ENCODE peak calls at places on chromosome 13, in five cellular contexts. One of them, this sample, is unnamed.

GRCh38 chr13:37476874-37477273 is 121.7 kb downstream of the POSTN start:
- DNase-seq in CD8-positive, alpha-beta memory T cell: no peak
- DNase-seq in Peyer's patch: no peak
- DNase-seq in colonic mucosa: no peak
- DNase-seq in AG10803: peak; percentile 49
- DNase-seq in this sample: no peak

GRCh38 chr13:99314640-99315176 is 7.5 kb upstream of the GPR183 start:
- DNase-seq in AG10803: no peak
- DNase-seq in CD8-positive, alpha-beta memory T cell: peak; percentile 76
- DNase-seq in Peyer's patch: no peak
- DNase-seq in colonic mucosa: no peak
- DNase-seq in this sample: no peak

GRCh38 chr13:52751196-52751595 is 11.6 kb upstream of the CNMD start:
- DNase-seq in Peyer's patch: no peak
- DNase-seq in CD8-positive, alpha-beta memory T cell: no peak
- DNase-seq in colonic mucosa: no peak
- DNase-seq in AG10803: no peak
- DNase-seq in this sample: no peak

GRCh38 chr13:23558675-23559536 is 11.3 kb upstream of the TNFRSF19 start:
- DNase-seq in CD8-positive, alpha-beta memory T cell: no peak
- DNase-seq in AG10803: peak; percentile 95
- DNase-seq in Peyer's patch: no peak
- DNase-seq in colonic mucosa: no peak
- DNase-seq in this sample: peak; percentile 38

GRCh38 chr13:81927347-81927746 is 1586.4 kb upstream of the SPRY2 start:
- DNase-seq in colonic mucosa: no peak
- DNase-seq in AG10803: no peak
- DNase-seq in Peyer's patch: no peak
- DNase-seq in CD8-positive, alpha-beta memory T cell: no peak
- DNase-seq in this sample: no peak

GRCh38 chr13:68509734-68510621 is 1279.8 kb upstream of the PCDH9 start:
- DNase-seq in Peyer's patch: no peak
- DNase-seq in CD8-positive, alpha-beta memory T cell: no peak
- DNase-seq in colonic mucosa: no peak
- DNase-seq in AG10803: no peak
- DNase-seq in this sample: no peak

GRCh38 chr13:59963383-59963782 is 200.3 kb downstream of the DIAPH3 start:
- DNase-seq in colonic mucosa: no peak
- DNase-seq in AG10803: no peak
- DNase-seq in Peyer's patch: no peak
- DNase-seq in CD8-positive, alpha-beta memory T cell: no peak
- DNase-seq in this sample: no peak

GRCh38 chr13:44311011-44311481 is 62.6 kb upstream of the SERP2 start:
- DNase-seq in Peyer's patch: no peak
- DNase-seq in colonic mucosa: no peak
- DNase-seq in AG10803: peak; percentile 7
- DNase-seq in CD8-positive, alpha-beta memory T cell: no peak
- DNase-seq in this sample: peak; percentile 70

GRCh38 chr13:113065406-113066141 is 40.0 kb upstream of the F7 start:
- DNase-seq in AG10803: no peak
- DNase-seq in colonic mucosa: no peak
- DNase-seq in Peyer's patch: no peak
- DNase-seq in CD8-positive, alpha-beta memory T cell: no peak
- DNase-seq in this sample: no peak
- H3K4me3 ChIP-seq in AG10803: no peak overlapping the region
- H3K4me3 ChIP-seq in colonic mucosa: no peak overlapping the region
- H3K4me3 ChIP-seq in Peyer's patch: no peak overlapping the region
- H3K4me3 ChIP-seq in CD8-positive, alpha-beta memory T cell: no peak overlapping the region
- H3K4me3 ChIP-seq in this sample: no peak overlapping the region

GRCh38 chr13:27926644-27927434 is 7.0 kb downstream of the PDX1 start:
- DNase-seq in colonic mucosa: no peak
- DNase-seq in AG10803: no peak
- DNase-seq in CD8-positive, alpha-beta memory T cell: no peak
- DNase-seq in Peyer's patch: no peak
- DNase-seq in this sample: no peak

GRCh38 chr13:27923794-27924528 is 4.2 kb downstream of the PDX1 start:
- DNase-seq in colonic mucosa: no peak
- DNase-seq in AG10803: peak; percentile 4
- DNase-seq in CD8-positive, alpha-beta memory T cell: no peak
- DNase-seq in Peyer's patch: peak; percentile 52
- DNase-seq in this sample: no peak

GRCh38 chr13:27927444-27928352 is 7.9 kb downstream of the PDX1 start:
- DNase-seq in Peyer's patch: no peak
- DNase-seq in CD8-positive, alpha-beta memory T cell: no peak
- DNase-seq in AG10803: no peak
- DNase-seq in colonic mucosa: no peak
- DNase-seq in this sample: no peak

GRCh38 chr13:27924529-27925141 is 4.8 kb downstream of the PDX1 start:
- DNase-seq in AG10803: no peak
- DNase-seq in CD8-positive, alpha-beta memory T cell: no peak
- DNase-seq in colonic mucosa: no peak
- DNase-seq in Peyer's patch: no peak
- DNase-seq in this sample: no peak

DNA sequence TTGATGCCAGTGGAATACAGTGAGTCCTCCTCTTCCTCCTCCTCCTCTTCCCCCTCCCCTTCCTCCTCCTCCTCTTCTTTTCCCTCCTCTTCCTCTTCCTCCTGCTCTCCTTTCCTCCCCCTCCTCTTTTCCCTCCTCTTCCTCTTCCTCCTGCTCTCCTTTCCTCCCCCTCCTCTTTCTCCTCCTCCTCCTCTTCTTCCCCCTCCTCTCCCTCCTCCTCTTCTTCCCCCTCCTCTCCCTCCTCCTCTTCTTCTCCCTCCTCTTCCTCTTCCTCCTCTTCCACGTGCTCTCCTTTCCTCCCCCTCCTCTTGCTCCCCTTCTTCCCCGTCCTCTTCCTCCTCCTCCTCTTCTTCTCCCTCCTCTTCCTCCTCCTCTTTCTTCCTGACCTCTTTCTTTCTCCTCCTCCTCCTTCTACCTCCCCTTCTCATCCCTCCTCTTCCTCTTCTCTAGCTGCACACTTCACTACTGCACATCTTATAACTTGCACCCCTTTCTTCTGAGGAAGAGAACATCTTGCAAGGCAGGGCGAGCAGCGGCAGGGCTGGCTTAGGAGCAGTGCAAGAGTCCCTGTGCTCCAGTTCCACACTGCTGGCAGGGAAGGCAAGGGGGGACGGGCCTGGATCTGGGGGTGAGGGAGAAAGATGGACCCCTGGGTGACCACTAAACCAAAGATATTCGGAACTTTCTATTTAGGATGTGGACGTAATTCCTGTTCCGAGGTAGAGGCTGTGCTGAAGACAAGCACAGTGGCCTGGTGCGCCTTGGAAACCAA is 5.6 kb downstream of the PDX1 start:
- DNase-seq in Peyer's patch: no peak
- DNase-seq in colonic mucosa: no peak
- DNase-seq in AG10803: no peak
- DNase-seq in CD8-positive, alpha-beta memory T cell: no peak
- DNase-seq in this sample: no peak
- H3K4me3 ChIP-seq in Peyer's patch: no peak overlapping the region
- H3K4me3 ChIP-seq in colonic mucosa: no peak overlapping the region
- H3K4me3 ChIP-seq in AG10803: no peak overlapping the region
- H3K4me3 ChIP-seq in CD8-positive, alpha-beta memory T cell: no peak overlapping the region
- H3K4me3 ChIP-seq in this sample: no peak overlapping the region

GRCh38 chr13:20713751-20714150 is 10.3 kb downstream of the IL17D start:
- DNase-seq in colonic mucosa: no peak
- DNase-seq in Peyer's patch: no peak
- DNase-seq in AG10803: peak; percentile 74
- DNase-seq in CD8-positive, alpha-beta memory T cell: no peak
- DNase-seq in this sample: no peak
- H3K4me3 ChIP-seq in colonic mucosa: no peak overlapping the region
- H3K4me3 ChIP-seq in Peyer's patch: no peak overlapping the region
- H3K4me3 ChIP-seq in AG10803: peak overlapping the region; percentile 37
- H3K4me3 ChIP-seq in CD8-positive, alpha-beta memory T cell: no peak overlapping the region
- H3K4me3 ChIP-seq in this sample: no peak overlapping the region

GRCh38 chr13:24927810-24928404 is 163.9 kb downstream of the RNF17 start:
- DNase-seq in CD8-positive, alpha-beta memory T cell: no peak
- DNase-seq in AG10803: no peak
- DNase-seq in Peyer's patch: no peak
- DNase-seq in colonic mucosa: no peak
- DNase-seq in this sample: no peak

GRCh38 chr13:24929196-24929595 is 165.2 kb downstream of the RNF17 start:
- DNase-seq in AG10803: no peak
- DNase-seq in colonic mucosa: no peak
- DNase-seq in CD8-positive, alpha-beta memory T cell: no peak
- DNase-seq in Peyer's patch: no peak
- DNase-seq in this sample: no peak

GRCh38 chr13:24931450-24932217 is 164.3 kb upstream of the PABPC3 start:
- DNase-seq in CD8-positive, alpha-beta memory T cell: no peak
- DNase-seq in AG10803: no peak
- DNase-seq in colonic mucosa: no peak
- DNase-seq in Peyer's patch: no peak
- DNase-seq in this sample: no peak
- H3K4me3 ChIP-seq in CD8-positive, alpha-beta memory T cell: no peak overlapping the region
- H3K4me3 ChIP-seq in AG10803: no peak overlapping the region
- H3K4me3 ChIP-seq in colonic mucosa: no peak overlapping the region
- H3K4me3 ChIP-seq in Peyer's patch: no peak overlapping the region
- H3K4me3 ChIP-seq in this sample: peak overlapping the region; percentile 11

DNA sequence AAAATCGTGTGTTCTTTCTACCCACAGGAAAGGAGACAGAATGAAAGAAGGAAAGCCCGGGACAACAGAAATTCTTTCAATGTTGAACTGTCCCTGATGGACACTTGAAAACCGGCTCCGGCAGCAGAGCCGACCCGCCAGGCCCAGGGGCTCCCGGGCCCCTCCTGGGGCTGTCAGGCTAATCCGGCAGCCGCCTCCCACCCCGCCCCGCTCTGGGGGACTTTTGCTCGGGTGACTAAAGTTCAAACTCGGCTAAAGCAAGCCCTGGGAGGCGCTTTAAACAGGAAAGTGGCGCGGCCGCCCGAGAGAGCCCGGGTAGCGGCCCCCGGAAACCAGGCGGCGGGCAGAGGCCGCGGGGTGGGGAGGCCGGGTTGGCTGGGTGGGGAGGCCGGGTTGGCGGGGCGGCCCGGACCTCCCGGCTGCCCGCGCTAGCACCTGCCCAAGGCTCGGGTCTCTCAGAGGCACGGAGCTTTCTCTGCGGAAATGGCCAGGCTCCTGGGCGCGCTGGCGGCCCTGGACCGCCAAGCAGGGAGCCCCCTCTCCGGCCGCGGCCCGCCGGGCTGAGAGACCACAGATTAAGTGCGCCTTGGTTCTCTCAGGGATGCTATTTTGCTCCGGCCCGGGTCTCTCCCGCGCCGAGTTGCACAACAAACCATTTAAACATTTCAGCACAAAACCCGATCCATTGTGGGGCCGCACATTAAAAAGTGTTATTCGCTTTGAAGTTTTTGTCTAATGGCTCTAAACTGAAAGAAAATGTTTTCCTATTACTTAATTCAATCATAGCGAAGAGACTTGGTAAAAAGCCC is 2.6 kb upstream of the GSX1 start:
- DNase-seq in CD8-positive, alpha-beta memory T cell: peak; percentile 10
- DNase-seq in Peyer's patch: no peak
- DNase-seq in AG10803: no peak
- DNase-seq in colonic mucosa: no peak
- DNase-seq in this sample: no peak
- H3K4me3 ChIP-seq in CD8-positive, alpha-beta memory T cell: peak overlapping the region; percentile 43
- H3K4me3 ChIP-seq in Peyer's patch: peak overlapping the region; percentile 44
- H3K4me3 ChIP-seq in AG10803: no peak overlapping the region
- H3K4me3 ChIP-seq in colonic mucosa: no peak overlapping the region
- H3K4me3 ChIP-seq in this sample: peak overlapping the region; percentile 20

This sample was measured in stomach.